ENCODE peak calls at places on chromosome 2, in four cellular contexts. D, O, S and A are unnamed samples.

GRCh38 chr2:237479747-237480146 is 7.3 kb upstream of the MLPH start:
- DNase-seq in D (no peak), O (no peak), S (no peak), A (no peak)

GRCh38 chr2:143949121-143949848 is 570.6 kb downstream of the ZEB2 start:
- DNase-seq in S (no peak), D (no peak), O (peak), A (no peak)

GRCh38 chr2:224930124-224930523 is 112.1 kb downstream of the DOCK10 start:
- DNase-seq in S (no peak), D (no peak), O (no peak), A (no peak)

GRCh38 chr2:71006955-71007799 is 12.5 kb upstream of the TEX261 start:
- DNase-seq in S (peak), D (no peak), O (no peak), A (no peak)

GRCh38 chr2:199594443-199594842 is 136.7 kb upstream of the SATB2 start:
- DNase-seq in D (no peak), S (no peak), O (no peak), A (no peak)

GRCh38 chr2:263022-263738 is 652 bp downstream of the SH3YL1 start:
- DNase-seq in O (no peak), S (no peak), D (peak), A (no peak)

GRCh38 chr2:219510512-219511135 is 3.7 kb upstream of the ASIC4 start:
- DNase-seq in D (no peak), O (no peak), S (no peak), A (no peak)

GRCh38 chr2:161243312-161243711 is 64.9 kb upstream of the PSMD14 start:
- DNase-seq in O (no peak), S (no peak), D (no peak), A (no peak)

GRCh38 chr2:237181844-237182243 is 96.2 kb downstream of the COPS8 start:
- DNase-seq in O (peak), D (no peak), S (peak), A (peak)

GRCh38 chr2:56077352-56077915 is 106.4 kb upstream of the CCDC85A start:
- DNase-seq in O (no peak), D (peak), S (peak), A (no peak)

GRCh38 chr2:234751275-234751938 is 200.4 kb upstream of the SH3BP4 start:
- DNase-seq in S (no peak), D (no peak), O (no peak), A (no peak)

GRCh38 chr2:201358684-201359083 is 1.5 kb upstream of the FLACC1 start:
- DNase-seq in O (peak), D (peak), S (peak), A (no peak)

GRCh38 chr2:84851876-84852275 is 29.0 kb downstream of the TRABD2A start:
- DNase-seq in O (no peak), D (no peak), S (no peak), A (no peak)

GRCh38 chr2:148989882-148990493 is 48.5 kb upstream of the LYPD6B start:
- DNase-seq in O (peak), S (peak), D (peak), A (peak)

GRCh38 chr2:192593561-192593960 is 398.8 kb upstream of the TMEFF2 start:
- DNase-seq in O (no peak), D (peak), S (no peak), A (no peak)

GRCh38 chr2:238120463-238121298 is 17.8 kb upstream of the KLHL30 start:
- DNase-seq in S (no peak), O (no peak), D (no peak), A (no peak)

GRCh38 chr2:39636306-39636705 is 29.4 kb upstream of the TMEM178A start:
- DNase-seq in O (no peak), S (no peak), D (no peak), A (no peak)

GRCh38 chr2:176174382-176174834 is 14.1 kb upstream of the HOXD1 start:
- DNase-seq in D (no peak), S (no peak), O (no peak), A (no peak)

GRCh38 chr2:237322564-237322963 is 91.4 kb downstream of the COL6A3 start:
- DNase-seq in S (peak), O (no peak), D (peak), A (no peak)

GRCh38 chr2:23249348-23249747 is 135.6 kb upstream of the KLHL29 start:
- DNase-seq in O (no peak), S (no peak), D (no peak), A (no peak)

GRCh38 chr2:20257411-20257810 is 32.5 kb upstream of the SDC1 start:
- DNase-seq in D (no peak), O (no peak), S (no peak), A (no peak)

GRCh38 chr2:231318436-231318835 is 77.1 kb upstream of the B3GNT7 start:
- DNase-seq in D (no peak), O (no peak), S (no peak), A (no peak)

GRCh38 chr2:137508739-137509384 is 455.4 kb upstream of the HNMT start:
- DNase-seq in O (no peak), S (no peak), D (peak), A (peak)

GRCh38 chr2:75640621-75641121 is 5.9 kb upstream of the MRPL19 start:
- DNase-seq in O (peak), S (peak), D (peak), A (peak)

GRCh38 chr2:235006986-235007385 is 55.2 kb downstream of the SH3BP4 start:
- DNase-seq in S (no peak), D (no peak), O (no peak), A (no peak)

GRCh38 chr2:220744861-220745260 is 827.2 kb downstream of the EPHA4 start:
- DNase-seq in O (peak), D (no peak), S (no peak), A (no peak)

GRCh38 chr2:224838335-224838734 is 122.2 kb upstream of the CCDC195 start:
- DNase-seq in D (no peak), S (no peak), O (peak), A (no peak)

GRCh38 chr2:127634066-127634617 is 11.8 kb upstream of the GPR17 start:
- DNase-seq in S (no peak), D (no peak), O (no peak), A (no peak)

GRCh38 chr2:61423714-61424113 is 47.2 kb downstream of the USP34 start:
- DNase-seq in S (no peak), D (peak), O (peak), A (no peak)

GRCh38 chr2:18376936-18377335 is 183.5 kb downstream of the RDH14 start:
- DNase-seq in O (no peak), D (no peak), S (no peak), A (no peak)

GRCh38 chr2:169738566-169739229 is 5.1 kb downstream of the KLHL23 start:
- DNase-seq in S (no peak), O (no peak), D (no peak), A (no peak)

GRCh38 chr2:232836934-232837333 is 33.1 kb upstream of the SNORC start:
- DNase-seq in D (no peak), S (no peak), O (no peak), A (no peak)

GRCh38 chr2:9163306-9164111 is 43.1 kb upstream of the ASAP2 start:
- DNase-seq in O (peak), D (peak), S (no peak), A (no peak)

GRCh38 chr2:189050110-189050712 is 76.0 kb downstream of the COL3A1 start:
- DNase-seq in O (no peak), S (no peak), D (no peak), A (no peak)

GRCh38 chr2:49403722-49404507 is 249.6 kb upstream of the FSHR start:
- DNase-seq in O (no peak), D (no peak), S (no peak), A (no peak)

GRCh38 chr2:54456526-54457325 is 599 bp downstream of the SPTBN1 start:
- DNase-seq in D (peak), S (peak), O (peak), A (no peak)

DNA sequence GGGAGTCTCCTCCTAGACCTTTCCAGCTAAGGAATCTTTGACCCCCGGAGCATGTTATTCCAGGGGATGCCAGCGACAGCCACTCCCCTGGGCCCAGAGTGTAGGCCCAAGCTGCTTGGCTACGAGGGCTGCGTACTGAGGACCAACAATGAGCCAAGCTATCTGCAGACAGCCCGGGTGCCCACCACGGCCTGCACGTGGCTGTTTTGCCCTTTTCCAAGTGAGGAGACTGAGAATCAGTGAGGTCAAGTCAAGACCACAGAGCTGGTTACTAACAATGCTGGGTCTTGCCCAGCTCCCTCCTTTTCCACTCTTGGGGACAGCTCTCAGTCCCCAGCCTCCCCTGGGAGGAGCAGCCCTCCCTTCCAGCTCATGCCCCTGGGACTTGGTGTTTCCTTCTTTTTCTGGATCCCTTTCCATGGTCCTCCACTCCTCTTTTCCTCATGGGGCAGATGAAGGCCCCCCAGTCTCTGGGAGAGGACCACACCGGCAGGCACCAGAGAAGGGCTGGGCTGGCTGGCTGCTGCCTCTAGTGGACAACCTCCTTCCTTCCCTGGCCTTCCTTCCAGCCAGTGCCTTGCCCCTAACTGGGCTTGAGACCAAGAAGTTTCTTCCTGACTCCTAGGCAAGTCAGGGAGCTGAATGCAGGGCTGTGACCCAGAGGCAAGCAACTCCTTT is 550 bp upstream of the MALL start:
- DNase-seq in D (peak), O (peak), S (peak), A (no peak)
- TF ChIP-seq CTCF in D (peak), O (peak), S (peak), A (peak)

GRCh38 chr2:101717041-101717817 is 19.7 kb downstream of the MAP4K4 start:
- DNase-seq in O (no peak), D (no peak), S (no peak), A (no peak)
- H3K4me3 ChIP-seq in O (no peak), D (no peak), S (no peak), A (no peak)

GRCh38 chr2:15662026-15662425 is 70.4 kb downstream of the DDX1 start:
- DNase-seq in D (no peak), O (no peak), S (no peak), A (no peak)

GRCh38 chr2:15660491-15661294 is 69.0 kb downstream of the DDX1 start:
- DNase-seq in S (no peak), O (no peak), D (no peak), A (no peak)

GRCh38 chr2:15661295-15661569 is 69.6 kb downstream of the DDX1 start:
- DNase-seq in O (no peak), S (no peak), D (no peak), A (no peak)

GRCh38 chr2:15663802-15664201 is 72.1 kb downstream of the DDX1 start:
- DNase-seq in D (no peak), O (no peak), S (no peak), A (no peak)

GRCh38 chr2:15662579-15662978 is 70.9 kb downstream of the DDX1 start:
- DNase-seq in S (no peak), D (no peak), O (no peak), A (no peak)
- TF ChIP-seq CTCF in S (no peak), D (no peak), O (no peak), A (no peak)

GRCh38 chr2:46540496-46541342 is 61.4 kb downstream of the TMEM247 start:
- DNase-seq in S (peak), O (peak), D (peak), A (no peak)
- H3K4me3 ChIP-seq in S (peak), O (no peak), D (no peak), A (no peak)

GRCh38 chr2:42903821-42904575 is 111.6 kb upstream of the HAAO start:
- DNase-seq in S (no peak), O (no peak), D (no peak), A (no peak)

GRCh38 chr2:42906115-42906556 is 113.8 kb upstream of the HAAO start:
- DNase-seq in D (no peak), S (no peak), O (no peak), A (no peak)

GRCh38 chr2:42906557-42907380 is 114.4 kb upstream of the HAAO start:
- DNase-seq in D (no peak), S (no peak), O (peak), A (peak)

GRCh38 chr2:42904576-42904876 is 112.1 kb upstream of the HAAO start:
- DNase-seq in O (no peak), S (no peak), D (no peak), A (no peak)

GRCh38 chr2:42905341-42906114 is 113.1 kb upstream of the HAAO start:
- DNase-seq in D (no peak), S (no peak), O (no peak), A (no peak)
- TF ChIP-seq CTCF in D (no peak), S (no peak), O (peak), A (peak)

DNA sequence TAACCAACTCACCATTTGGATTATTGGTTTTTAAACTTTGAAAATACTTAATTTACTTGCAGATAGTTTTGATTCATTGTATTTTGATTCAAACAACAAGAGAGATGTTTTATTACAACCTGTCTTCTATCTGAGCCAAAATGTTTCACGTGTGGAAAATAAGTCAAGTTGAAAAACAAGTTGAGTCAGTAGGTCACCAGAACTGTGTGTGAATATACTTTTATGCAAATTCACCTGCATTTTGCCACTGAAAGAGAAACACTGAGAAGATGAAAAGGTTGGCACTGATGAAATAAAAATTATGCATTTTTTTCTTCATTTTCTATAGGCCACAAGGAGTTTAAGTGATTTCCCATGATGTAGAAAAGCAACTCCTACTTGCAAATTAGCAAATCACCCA is 68.3 kb downstream of the ICOS start:
- DNase-seq in O (no peak), S (no peak), D (no peak), A (no peak)
- H3K4me3 ChIP-seq in O (no peak), S (no peak), D (no peak), A (no peak)

GRCh38 chr2:223066721-223067120 is 14.7 kb downstream of the KCNE4 start:
- DNase-seq in O (no peak), D (no peak), S (no peak), A (no peak)
- TF ChIP-seq CTCF in O (no peak), D (no peak), S (no peak), A (no peak)

GRCh38 chr2:196278491-196278911 is 107.1 kb upstream of the STK17B start:
- DNase-seq in D (peak), O (peak), S (no peak), A (peak)
- H3K4me3 ChIP-seq in D (peak), O (no peak), S (no peak), A (no peak)

GRCh38 chr2:12750166-12750905 is 33.6 kb downstream of the TRIB2 start:
- DNase-seq in O (no peak), S (no peak), D (peak), A (no peak)
- TF ChIP-seq CTCF in O (no peak), S (no peak), D (no peak), A (no peak)

DNA sequence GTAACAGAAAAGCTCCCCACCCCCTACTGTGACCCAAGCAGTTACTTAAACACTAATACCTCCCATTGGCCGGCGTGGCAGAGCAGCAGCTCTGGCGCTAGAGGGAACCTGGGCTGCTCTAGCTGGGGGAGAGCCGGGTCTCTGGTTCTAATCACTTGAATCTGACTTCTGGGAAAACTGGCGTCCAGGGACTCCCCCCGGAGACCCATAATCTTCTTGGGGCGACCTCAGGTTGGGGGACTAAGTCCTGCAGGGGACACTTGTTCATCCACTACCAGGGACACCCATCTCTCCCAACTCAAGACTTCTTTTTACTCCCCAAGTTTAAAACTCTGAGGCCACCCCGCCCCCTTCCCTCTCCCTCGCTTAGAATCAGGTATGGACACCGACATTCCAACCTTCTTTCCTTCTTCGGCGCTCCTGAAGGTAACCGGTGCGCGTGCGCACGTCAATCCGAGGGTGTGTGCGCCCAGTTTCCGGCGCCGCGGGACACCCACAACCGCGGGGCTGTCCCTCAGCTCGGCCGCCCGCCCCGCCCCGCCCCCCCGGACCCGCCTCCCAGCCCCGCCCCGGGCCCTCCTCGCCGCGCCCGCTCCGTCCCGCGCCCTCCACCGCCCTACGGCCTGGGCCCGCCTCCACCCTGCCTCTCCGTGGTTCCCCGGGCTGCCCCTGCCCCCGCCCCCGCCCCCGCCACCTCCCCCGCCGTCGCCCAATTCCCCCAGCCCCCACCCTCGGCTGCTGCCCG is at the start of gene ERICH2:
- DNase-seq in D (peak), S (peak), O (peak), A (no peak)
- H3K4me3 ChIP-seq in D (peak), S (peak), O (peak), A (peak)